ENCODE peak calls at places on chromosome 11, in six cellular contexts. Q is ACHN, O is substantia nigra, I is AG20443, N is activated T-cell treated with anti-CD3 and anti-CD28 coated beads for 1 hour, H is iPS-NIHi11. A is an unnamed sample.

GRCh38 chr11:3616721-3617460 is 24.9 kb downstream of the ART5 start:
- DNase-seq in N (no peak), I (no peak), H (no peak), Q (no peak), O (no peak), A (no peak)

GRCh38 chr11:59102259-59102765 is 4.7 kb upstream of the FAM111B start:
- DNase-seq in O (no peak), I (peak; percentile 72), H (peak; percentile 52), N (peak; percentile 42), Q (peak; percentile 73), A (peak; percentile 65)

GRCh38 chr11:74437441-74437840 is 29.9 kb downstream of the KCNE3 start:
- DNase-seq in O (no peak), N (no peak), Q (no peak), H (no peak), I (no peak), A (no peak)

GRCh38 chr11:61021661-61022212 is 50.3 kb downstream of the CD6 start:
- DNase-seq in I (no peak), Q (no peak), O (no peak), N (peak; percentile 85), H (peak; percentile 90), A (no peak)

GRCh38 chr11:114304969-114305368 is 8.8 kb downstream of the NNMT start:
- DNase-seq in Q (no peak), H (no peak), N (no peak), O (no peak), I (no peak), A (no peak)

GRCh38 chr11:67060111-67060522 is 3.5 kb downstream of the RHOD start:
- DNase-seq in N (no peak), O (no peak), I (no peak), Q (peak; percentile 27), H (no peak), A (no peak)

GRCh38 chr11:1479678-1480118 is 6.9 kb downstream of the MOB2 start:
- DNase-seq in H (no peak), N (no peak), I (no peak), Q (no peak), O (no peak), A (no peak)

GRCh38 chr11:4626207-4627105 is 10.8 kb upstream of the OR51D1 start:
- DNase-seq in N (no peak), Q (peak; percentile 69), H (peak; percentile 50), I (no peak), O (no peak), A (no peak)

GRCh38 chr11:1546077-1546535 is 26.0 kb downstream of the DUSP8 start:
- DNase-seq in N (no peak), Q (no peak), O (no peak), H (no peak), I (no peak), A (no peak)

GRCh38 chr11:6027501-6027900 is 3.1 kb downstream of the OR56A1 start:
- DNase-seq in H (no peak), N (no peak), I (no peak), O (no peak), Q (no peak), A (no peak)